ENCODE peak calls at places on chromosome 1, in seven cellular contexts. U is hippocampal formation; D is left ventricle myocardium inferior; A is Kasumi-1; Z is activated naive CD4-positive, alpha-beta T cell; E is EH; J is HuH-7. K is an unnamed sample.

GRCh38 chr1:12249748-12250147 is 19.9 kb downstream of the VPS13D start:
- DNase-seq in E (no peak), U (no peak), A (no peak), D (no peak), Z (no peak), J (no peak), K (no peak)

GRCh38 chr1:101653482-101653946 is 343.2 kb downstream of the OLFM3 start:
- DNase-seq in D (no peak), A (peak; percentile 30), U (no peak), Z (no peak), J (no peak), E (peak; percentile 1), K (no peak)

GRCh38 chr1:72037745-72038343 is 244.5 kb downstream of the NEGR1 start:
- DNase-seq in Z (no peak), D (no peak), U (peak; percentile 10), J (peak; percentile 13), E (peak; percentile 51), A (peak; percentile 62), K (no peak)

GRCh38 chr1:13443506-13443905 is 33.3 kb downstream of the PRAMEF20 start:
- DNase-seq in U (no peak), A (no peak), E (no peak), Z (no peak), D (no peak), J (no peak), K (no peak)

GRCh38 chr1:209989525-209989924 is 51.5 kb downstream of the SYT14 start:
- DNase-seq in A (peak; percentile 59), J (no peak), Z (no peak), U (peak; percentile 72), D (no peak), E (peak; percentile 30), K (no peak)

GRCh38 chr1:219837274-219837993 is 90.9 kb downstream of the SLC30A10 start:
- DNase-seq in J (no peak), D (no peak), U (peak; percentile 74), A (peak; percentile 90), Z (no peak), E (peak; percentile 52), K (no peak)

GRCh38 chr1:215052256-215052655 is 30.3 kb upstream of the KCNK2 start:
- DNase-seq in Z (no peak), D (no peak), U (no peak), J (no peak), E (peak; percentile 73), A (no peak), K (no peak)

GRCh38 chr1:157089789-157090188 is 9.8 kb downstream of the ETV3L start:
- DNase-seq in Z (no peak), J (no peak), A (no peak), U (no peak), E (no peak), D (no peak), K (no peak)

GRCh38 chr1:25559996-25560395 is 16.6 kb downstream of the LDLRAP1 start:
- DNase-seq in Z (no peak), D (no peak), U (no peak), J (no peak), E (no peak), A (no peak), K (no peak)

GRCh38 chr1:8025061-8025670 is 943 bp downstream of the ERRFI1 start:
- DNase-seq in A (no peak), J (no peak), E (peak; percentile 15), U (no peak), D (no peak), Z (no peak), K (no peak)

GRCh38 chr1:202081992-202082391 is 40.7 kb upstream of the GPR37L1 start:
- DNase-seq in Z (no peak), E (no peak), U (no peak), D (no peak), A (no peak), J (no peak), K (no peak)

GRCh38 chr1:160453443-160453842 is 53.1 kb downstream of the VANGL2 start:
- DNase-seq in D (no peak), Z (no peak), A (no peak), J (no peak), U (no peak), E (no peak), K (no peak)

GRCh38 chr1:52913537-52913936 is 8.0 kb downstream of the ECHDC2 start:
- DNase-seq in J (peak; percentile 65), D (no peak), Z (no peak), E (no peak), A (peak; percentile 4), U (no peak), K (no peak)

GRCh38 chr1:226643167-226643566 is 94.6 kb downstream of the STUM start:
- DNase-seq in D (peak; percentile 14), A (peak; percentile 93), U (no peak), E (peak; percentile 46), J (no peak), Z (no peak), K (peak; percentile 41)

GRCh38 chr1:30801826-30802198 is 44.2 kb upstream of the LAPTM5 start:
- DNase-seq in Z (peak; percentile 78), U (peak; percentile 59), D (peak; percentile 84), E (peak; percentile 68), J (peak; percentile 79), A (peak; percentile 65), K (peak; percentile 77)

GRCh38 chr1:47689894-47690293 is 252.1 kb downstream of the FOXD2 start:
- DNase-seq in U (no peak), A (no peak), E (no peak), J (no peak), Z (no peak), D (no peak), K (no peak)

GRCh38 chr1:73366734-73367413 is 831.1 kb downstream of the LRRIQ3 start:
- DNase-seq in A (no peak), Z (no peak), E (no peak), D (no peak), U (no peak), J (no peak), K (no peak)

GRCh38 chr1:218262259-218262658 is 22.8 kb upstream of the RRP15 start:
- DNase-seq in D (no peak), A (no peak), J (no peak), Z (no peak), E (no peak), U (no peak), K (no peak)

GRCh38 chr1:162416215-162416614 is 4.3 kb upstream of the SH2D1B start:
- DNase-seq in Z (no peak), U (no peak), J (no peak), A (no peak), D (no peak), E (no peak), K (no peak)

GRCh38 chr1:37919277-37919676 is 27.6 kb downstream of the INPP5B start:
- DNase-seq in D (no peak), J (no peak), A (peak; percentile 56), U (no peak), E (peak; percentile 48), Z (no peak), K (no peak)

GRCh38 chr1:115092214-115092613 is 2.9 kb upstream of the TSPAN2 start:
- DNase-seq in E (no peak), U (no peak), A (peak; percentile 1), J (no peak), Z (no peak), D (no peak), K (no peak)

K was measured in effector CD4-positive, alpha-beta T cell.